ENCODE peak calls at places on chromosomes 12 and 14, in five cellular contexts. L is CD8-positive, alpha-beta memory T cell; N is OCI-LY7; D is heart right ventricle; T is mammary epithelial cell. M is an unnamed sample.

GRCh38 chr12:884746-885414 is 64.6 kb downstream of the RAD52 start:
- DNase-seq in L (no peak), N (no peak), D (no peak), T (no peak), M (no peak)

GRCh38 chr12:31021809-31022492 is 51.7 kb upstream of the DDX11 start:
- DNase-seq in L (no peak), N (no peak), D (no peak), T (no peak), M (no peak)

GRCh38 chr12:17060260-17060659 is 454.3 kb upstream of the LMO3 start:
- DNase-seq in L (no peak), N (no peak), D (no peak), T (peak; percentile 4), M (no peak)

GRCh38 chr12:30622509-30622908 is 73.2 kb downstream of the IPO8 start:
- DNase-seq in L (no peak), N (no peak), D (no peak), T (peak; percentile 66), M (no peak)

GRCh38 chr12:27332407-27333310 is at the start of gene BMAL2:
- DNase-seq in L (peak; percentile 5), N (peak; percentile 5), D (peak; percentile 46), T (peak; percentile 40), M (peak; percentile 68)

GRCh38 chr14:54329082-54329695 is 67.6 kb upstream of the CDKN3 start:
- DNase-seq in L (no peak), N (peak; percentile 31), D (no peak), T (peak; percentile 51), M (no peak)

GRCh38 chr12:58341791-58342190 is 400.4 kb downstream of the ATP23 start:
- DNase-seq in L (no peak), N (no peak), D (no peak), T (no peak), M (no peak)

GRCh38 chr12:119176267-119177055 is 2.3 kb upstream of the HSPB8 start:
- DNase-seq in L (no peak), N (no peak), D (peak; percentile 86), T (peak; percentile 55), M (peak; percentile 88)

GRCh38 chr12:57641699-57642442 is 8.9 kb upstream of the B4GALNT1 start:
- DNase-seq in L (no peak), N (no peak), D (no peak), T (no peak), M (no peak)

GRCh38 chr14:99730876-99731351 is 46.8 kb downstream of the CYP46A1 start:
- DNase-seq in L (no peak), N (no peak), D (no peak), T (no peak), M (peak; percentile 55)

GRCh38 chr12:238736-239398 is 23.8 kb downstream of the SLC6A13 start:
- DNase-seq in L (no peak), N (no peak), D (no peak), T (no peak), M (peak; percentile 15)

GRCh38 chr14:100031506-100032281 is 33.5 kb upstream of the EVL start:
- DNase-seq in L (no peak), N (no peak), D (no peak), T (peak; percentile 97), M (no peak)

GRCh38 chr12:109963743-109964429 is 32.3 kb downstream of the GIT2 start:
- DNase-seq in L (no peak), N (no peak), D (no peak), T (no peak), M (no peak)

GRCh38 chr14:102201776-102202175 is 62.1 kb downstream of the WDR20 start:
- DNase-seq in L (no peak), N (peak; percentile 10), D (no peak), T (no peak), M (no peak)

GRCh38 chr14:102203382-102203781 is 63.7 kb downstream of the WDR20 start:
- DNase-seq in L (no peak), N (no peak), D (no peak), T (no peak), M (no peak)

GRCh38 chr14:102202944-102203343 is 63.2 kb downstream of the WDR20 start:
- DNase-seq in L (no peak), N (peak; percentile 27), D (no peak), T (no peak), M (no peak)

GRCh38 chr14:102201369-102201748 is 61.7 kb downstream of the WDR20 start:
- DNase-seq in L (no peak), N (no peak), D (no peak), T (no peak), M (no peak)

DNA sequence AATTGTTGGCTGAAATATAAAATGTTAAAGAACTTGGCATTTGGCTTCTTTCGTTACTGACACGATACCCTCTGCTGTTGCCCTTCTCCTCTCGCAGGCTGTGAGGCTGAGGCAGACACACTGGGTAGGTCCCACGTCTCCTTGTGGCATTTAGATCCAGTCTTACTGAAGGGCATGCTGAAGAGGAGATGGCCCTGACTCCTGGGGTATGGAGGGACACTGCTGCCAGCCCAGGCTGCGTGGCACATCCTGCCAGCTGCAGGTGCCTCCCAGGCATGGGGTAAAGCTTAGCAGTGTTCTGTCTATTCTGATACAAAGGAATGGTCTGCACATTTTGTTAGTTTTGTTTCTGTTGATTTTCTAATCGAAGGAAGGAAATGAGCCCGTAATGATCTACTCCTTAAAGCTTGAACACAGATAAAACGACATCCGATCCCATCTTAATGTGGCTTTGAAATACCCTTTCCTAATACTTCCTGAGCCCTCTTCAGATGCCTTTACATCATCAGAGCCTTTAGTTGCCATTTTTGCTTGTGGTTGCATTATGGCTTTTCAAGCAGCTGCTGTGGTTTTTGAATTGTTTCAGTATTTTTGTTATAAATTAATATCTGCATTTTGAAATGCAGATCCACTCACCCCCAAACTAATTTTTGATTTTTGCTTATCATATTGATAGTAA is 61.1 kb downstream of the WDR20 start:
- DNase-seq in L (no peak), N (peak; percentile 7), D (no peak), T (no peak), M (no peak)
- H3K36me3 ChIP-seq in L (peaks cover 4% of the 10 kb centered on the region), N (peaks cover 43% of the 10 kb centered on the region), D (no peaks in the 10 kb centered on the region), T (peaks cover 9% of the 10 kb centered on the region), M (peaks cover 65% of the 10 kb centered on the region)

GRCh38 chr14:91586451-91586850 is 76.3 kb upstream of the PPP4R3A start:
- DNase-seq in L (no peak), N (no peak), D (no peak), T (peak; percentile 11), M (no peak)
- H3K27ac ChIP-seq in L (no peak overlapping the region), N (no peak overlapping the region), D (no peak overlapping the region), T (no peak overlapping the region), M (no peak overlapping the region)

GRCh38 chr12:92178340-92178739 is 32.7 kb upstream of the BTG1 start:
- DNase-seq in L (no peak), N (no peak), D (no peak), T (no peak), M (no peak)
- H3K36me3 ChIP-seq in L (no peaks in the 10 kb centered on the region), N (no peaks in the 10 kb centered on the region), D (no peaks in the 10 kb centered on the region), T (no peaks in the 10 kb centered on the region), M (no peaks in the 10 kb centered on the region)

DNA sequence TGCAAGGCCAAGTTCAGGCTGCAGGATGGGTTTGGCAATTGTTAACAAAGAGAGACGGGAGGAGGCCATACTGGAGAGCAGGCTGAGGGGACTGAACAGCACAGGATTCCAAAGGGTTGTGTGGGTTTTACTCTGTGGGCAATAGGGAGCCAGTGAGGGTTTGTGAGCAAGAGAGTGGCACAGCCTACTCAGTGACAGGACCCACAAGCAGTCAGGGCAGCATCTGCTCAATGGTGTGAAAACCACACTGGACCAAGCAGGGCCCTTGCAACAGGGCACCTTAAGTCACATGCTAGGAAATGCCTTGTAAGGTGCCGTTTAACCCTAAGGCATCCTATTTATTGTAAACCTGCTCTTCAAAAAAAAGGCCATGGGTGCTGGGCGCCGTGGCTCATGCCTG is 22.0 kb downstream of the SYNE3 start:
- DNase-seq in L (no peak), N (no peak), D (no peak), T (no peak), M (no peak)
- H3K27ac ChIP-seq in L (no peak overlapping the region), N (peak overlapping the region; percentile 68), D (no peak overlapping the region), T (no peak overlapping the region), M (no peak overlapping the region)

DNA sequence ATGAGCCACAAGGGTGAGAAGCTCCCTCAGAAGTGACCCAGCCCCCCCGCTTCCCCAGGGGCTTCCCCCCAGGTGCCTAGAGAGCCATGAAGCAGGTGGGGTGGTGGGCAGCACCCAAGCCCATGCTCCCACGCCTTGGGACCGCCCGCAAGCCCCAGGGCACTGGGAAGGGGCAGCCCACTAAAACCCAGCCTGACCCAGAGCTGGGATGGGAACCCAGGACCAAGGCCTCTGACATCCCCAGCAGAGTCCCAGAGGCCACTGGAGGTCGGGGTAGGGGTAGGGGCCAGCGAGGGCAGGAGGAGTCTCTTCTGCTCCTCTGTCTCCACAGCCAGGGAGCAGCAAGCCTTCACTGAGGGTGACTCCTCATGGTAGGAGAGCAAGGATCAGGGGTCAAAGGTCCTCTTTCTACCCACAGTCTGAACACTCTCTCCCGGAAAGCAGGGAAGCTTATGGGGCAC is 86.5 kb upstream of the ZFP36L1 start:
- DNase-seq in L (no peak), N (no peak), D (no peak), T (no peak), M (no peak)
- H3K36me3 ChIP-seq in L (peaks cover 45% of the 10 kb centered on the region), N (no peaks in the 10 kb centered on the region), D (no peaks in the 10 kb centered on the region), T (peaks cover 69% of the 10 kb centered on the region), M (peaks cover 99% of the 10 kb centered on the region)

GRCh38 chr14:90807060-90807459 is 9.2 kb downstream of the TTC7B start:
- DNase-seq in L (no peak), N (no peak), D (no peak), T (no peak), M (no peak)

GRCh38 chr14:90805662-90806548 is 10.3 kb downstream of the TTC7B start:
- DNase-seq in L (no peak), N (no peak), D (no peak), T (no peak), M (no peak)

GRCh38 chr14:90804776-90805391 is 11.3 kb downstream of the TTC7B start:
- DNase-seq in L (no peak), N (no peak), D (no peak), T (no peak), M (no peak)

GRCh38 chr14:90804292-90804671 is 11.9 kb downstream of the TTC7B start:
- DNase-seq in L (no peak), N (no peak), D (no peak), T (no peak), M (no peak)

GRCh38 chr14:90803249-90803648 is 13.0 kb downstream of the TTC7B start:
- DNase-seq in L (no peak), N (no peak), D (no peak), T (no peak), M (no peak)
- H3K27ac ChIP-seq in L (peak overlapping the region; percentile 47), N (no peak overlapping the region), D (peak overlapping the region; percentile 50), T (no peak overlapping the region), M (peak overlapping the region; percentile 34)

DNA sequence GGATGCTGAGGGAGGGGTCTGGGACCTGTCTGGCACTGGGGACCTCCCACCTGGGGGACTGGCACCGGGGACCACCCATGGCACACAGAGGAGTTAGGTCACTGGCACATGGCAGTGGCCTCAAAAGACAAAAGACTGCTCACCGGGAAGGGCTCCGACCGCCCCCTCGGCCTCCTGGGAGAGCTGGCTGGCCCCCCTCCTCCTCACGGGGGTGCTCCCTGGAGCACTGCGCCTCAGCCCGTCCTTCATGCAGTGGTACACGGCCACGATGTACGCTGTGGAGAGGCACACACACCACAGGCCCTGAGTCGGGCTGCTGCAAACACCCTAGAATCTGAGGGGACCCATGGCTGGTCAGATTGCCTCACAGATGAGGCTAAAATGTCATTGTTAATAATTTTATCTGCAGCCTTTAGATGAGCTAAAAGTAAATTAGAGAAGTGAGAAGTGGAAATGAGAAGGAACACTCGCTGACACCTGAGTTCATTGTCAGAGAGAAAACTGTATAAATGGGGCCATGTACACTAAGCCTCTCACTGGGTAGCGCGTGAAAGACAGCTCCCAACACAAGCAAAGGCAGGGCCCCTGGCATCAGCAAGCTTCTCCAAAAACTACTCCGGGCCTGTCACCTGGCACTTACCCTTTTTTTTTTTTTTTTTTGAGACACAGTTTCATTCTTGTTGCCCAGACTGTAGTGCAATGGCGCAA is 14.1 kb downstream of the P2RX2 start:
- DNase-seq in L (no peak), N (peak; percentile 89), D (no peak), T (no peak), M (no peak)
- H3K36me3 ChIP-seq in L (peaks cover 18% of the 10 kb centered on the region), N (peaks cover 91% of the 10 kb centered on the region), D (no peaks in the 10 kb centered on the region), T (peaks cover 10% of the 10 kb centered on the region), M (peaks cover 61% of the 10 kb centered on the region)

M was measured in upper lobe of right lung.